ENCODE peak calls at places on chromosomes 5 and 9, in ten cellular contexts. I is neuronal stem cell, R is brain microvascular endothelial cell, L is thyroid gland, F is mucosa of descending colon, B is left ventricle myocardium inferior, W is A549, J is astrocyte of the spinal cord, Z is Peyer's patch, M is H7. S is an unnamed sample.

GRCh38 chr5:93715776-93716175 is 25.6 kb downstream of the POU5F2 start:
- DNase-seq in I (no peak), R (no peak), L (no peak), F (no peak), B (no peak), W (no peak), J (no peak), Z (no peak), M (no peak), S (no peak)

GRCh38 chr9:93931905-93932304 is 23.2 kb downstream of the BARX1 start:
- DNase-seq in I (no peak), R (no peak), L (no peak), F (no peak), B (no peak), W (no peak), J (no peak), Z (no peak), M (no peak), S (no peak)

GRCh38 chr5:95111141-95111540 is 173.8 kb downstream of the MCTP1 start:
- DNase-seq in I (no peak), R (no peak), L (no peak), F (no peak), B (no peak), W (no peak), J (no peak), Z (no peak), M (no peak), S (no peak)

GRCh38 chr5:167844173-167844572 is 447.3 kb upstream of the WWC1 start:
- DNase-seq in I (no peak), R (no peak), L (no peak), F (no peak), B (no peak), W (no peak), J (no peak), Z (no peak), M (no peak), S (no peak)

GRCh38 chr9:133443982-133444381 is 15.8 kb upstream of the CACFD1 start:
- DNase-seq in I (no peak), R (peak; percentile 27), L (no peak), F (no peak), B (no peak), W (no peak), J (no peak), Z (no peak), M (no peak), S (no peak)

GRCh38 chr9:73269430-73270101 is 117.9 kb downstream of the ANXA1 start:
- DNase-seq in I (no peak), R (no peak), L (no peak), F (no peak), B (no peak), W (peak; percentile 3), J (peak; percentile 58), Z (no peak), M (no peak), S (peak; percentile 33)

GRCh38 chr9:81772144-81772543 is 82.8 kb upstream of the TLE1 start:
- DNase-seq in I (no peak), R (no peak), L (no peak), F (no peak), B (no peak), W (no peak), J (peak; percentile 43), Z (no peak), M (no peak), S (peak; percentile 19)

GRCh38 chr9:35945341-35946018 is 12.5 kb downstream of the OR2S2 start:
- DNase-seq in I (peak; percentile 57), R (peak; percentile 60), L (peak; percentile 90), F (peak; percentile 87), B (peak; percentile 85), W (peak; percentile 94), J (peak; percentile 85), Z (peak; percentile 91), M (peak; percentile 77), S (peak; percentile 87)

GRCh38 chr5:58149750-58150149 is 310.1 kb downstream of the PLK2 start:
- DNase-seq in I (no peak), R (no peak), L (peak; percentile 5), F (no peak), B (no peak), W (no peak), J (no peak), Z (no peak), M (no peak), S (no peak)

GRCh38 chr9:88460583-88461332 is 72.5 kb downstream of the SPIN1 start:
- DNase-seq in I (peak; percentile 61), R (no peak), L (no peak), F (no peak), B (no peak), W (no peak), J (no peak), Z (no peak), M (no peak), S (no peak)

GRCh38 chr9:127931092-127931881 is 710 bp upstream of the PIP5KL1 start:
- DNase-seq in I (no peak), R (peak; percentile 84), L (peak; percentile 44), F (no peak), B (no peak), W (peak; percentile 77), J (peak; percentile 80), Z (no peak), M (no peak), S (peak; percentile 72)

GRCh38 chr9:133458643-133459312 is 1.0 kb upstream of the CACFD1 start:
- DNase-seq in I (no peak), R (no peak), L (no peak), F (no peak), B (no peak), W (no peak), J (no peak), Z (no peak), M (no peak), S (no peak)

GRCh38 chr5:67416986-67417385 is 220.4 kb upstream of the CD180 start:
- DNase-seq in I (no peak), R (no peak), L (no peak), F (no peak), B (no peak), W (no peak), J (no peak), Z (no peak), M (no peak), S (no peak)

GRCh38 chr5:139658928-139659667 is 10.9 kb downstream of the CXXC5 start:
- DNase-seq in I (no peak), R (peak; percentile 63), L (peak; percentile 76), F (peak; percentile 58), B (peak; percentile 59), W (no peak), J (peak; percentile 82), Z (no peak), M (peak; percentile 82), S (peak; percentile 73)
- H3K4me3 ChIP-seq in I (no peak overlapping the region), R (peak overlapping the region; percentile 20), L (no peak overlapping the region), F (no peak overlapping the region), B (peak overlapping the region; percentile 55), W (peak overlapping the region; percentile 31), J (peak overlapping the region; percentile 16), Z (no peak overlapping the region), M (no peak overlapping the region), S (peak overlapping the region; percentile 57)

DNA sequence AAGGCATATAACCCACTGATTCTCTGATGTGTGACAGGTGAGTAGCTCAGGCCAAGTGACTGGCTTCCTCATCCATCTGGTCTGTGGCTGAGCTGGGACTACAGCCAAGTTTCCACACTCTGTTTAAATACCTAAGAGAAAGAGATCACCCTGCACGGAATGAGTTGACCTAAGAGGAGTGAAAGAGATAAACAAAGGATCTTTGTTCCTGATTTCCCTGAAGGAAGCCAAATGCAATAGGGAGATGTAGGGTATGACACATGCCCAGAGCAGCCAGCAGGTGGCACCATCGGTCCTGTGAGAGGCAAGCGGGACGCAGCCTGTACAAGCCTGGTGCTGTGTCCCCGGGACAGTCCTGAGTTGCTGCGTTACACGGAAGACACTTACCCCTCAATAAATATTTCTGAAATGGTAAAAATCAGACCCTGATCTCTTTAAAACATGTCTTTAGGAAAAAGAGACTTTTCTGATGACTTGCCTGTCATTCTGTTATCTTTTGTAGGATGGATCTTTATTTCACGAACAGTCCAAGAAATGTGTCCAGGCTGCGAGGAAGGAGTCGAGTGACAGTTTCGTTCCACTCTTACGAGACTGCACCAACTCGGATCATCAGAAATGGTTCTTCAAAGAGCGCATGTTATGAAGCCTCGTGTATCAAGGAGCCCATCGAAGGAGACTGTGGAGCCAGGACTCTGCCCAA is 41.1 kb downstream of the GALNT12 start:
- DNase-seq in I (peak; percentile 84), R (peak; percentile 83), L (peak; percentile 93), F (peak; percentile 94), B (peak; percentile 91), W (peak; percentile 83), J (peak; percentile 85), Z (peak; percentile 94), M (peak; percentile 82), S (peak; percentile 92)
- H3K4me3 ChIP-seq in I (no peak overlapping the region), R (peak overlapping the region; percentile 4), L (no peak overlapping the region), F (no peak overlapping the region), B (peak overlapping the region; percentile 61), W (no peak overlapping the region), J (peak overlapping the region; percentile 21), Z (no peak overlapping the region), M (no peak overlapping the region), S (no peak overlapping the region)

DNA sequence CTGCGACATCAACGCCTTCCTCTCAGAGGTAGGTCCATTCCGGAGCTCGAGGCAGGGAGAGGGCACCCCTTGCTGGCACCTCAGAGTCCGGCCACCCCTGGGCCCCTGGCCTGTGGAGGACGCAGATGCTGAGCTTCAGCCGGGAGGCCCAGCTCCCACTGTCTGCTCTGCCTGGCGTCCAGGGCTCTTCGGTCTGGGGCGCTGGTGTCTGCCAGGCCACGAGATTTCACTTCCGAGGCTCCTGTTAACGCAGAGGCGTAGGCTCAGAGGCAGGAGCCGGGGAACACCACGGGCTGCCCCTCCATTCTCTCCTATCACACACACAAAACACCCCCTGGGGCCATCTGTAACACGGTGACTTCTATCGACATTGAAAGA is 8.3 kb upstream of the SLC6A18 start:
- DNase-seq in I (no peak), R (no peak), L (no peak), F (no peak), B (no peak), W (no peak), J (no peak), Z (no peak), M (no peak), S (no peak)
- H3K4me3 ChIP-seq in I (no peak overlapping the region), R (no peak overlapping the region), L (no peak overlapping the region), F (no peak overlapping the region), B (no peak overlapping the region), W (no peak overlapping the region), J (no peak overlapping the region), Z (no peak overlapping the region), M (no peak overlapping the region), S (no peak overlapping the region)

GRCh38 chr5:178114325-178115135 is 1.2 kb downstream of the N4BP3 start:
- DNase-seq in I (peak; percentile 40), R (no peak), L (no peak), F (peak; percentile 68), B (no peak), W (no peak), J (no peak), Z (peak; percentile 67), M (no peak), S (no peak)

GRCh38 chr5:178115136-178115834 is 2.0 kb downstream of the N4BP3 start:
- DNase-seq in I (peak; percentile 77), R (no peak), L (no peak), F (no peak), B (no peak), W (no peak), J (no peak), Z (no peak), M (peak; percentile 91), S (no peak)

GRCh38 chr5:178117911-178118310 is 4.6 kb downstream of the N4BP3 start:
- DNase-seq in I (no peak), R (no peak), L (no peak), F (no peak), B (no peak), W (no peak), J (no peak), Z (peak; percentile 58), M (peak; percentile 26), S (no peak)

GRCh38 chr5:178116406-178116885 is 3.1 kb downstream of the N4BP3 start:
- DNase-seq in I (no peak), R (no peak), L (no peak), F (no peak), B (no peak), W (no peak), J (no peak), Z (peak; percentile 89), M (no peak), S (no peak)

GRCh38 chr5:178115835-178116405 is 2.6 kb downstream of the N4BP3 start:
- DNase-seq in I (peak; percentile 74), R (no peak), L (no peak), F (no peak), B (no peak), W (no peak), J (no peak), Z (no peak), M (peak; percentile 78), S (no peak)
- H3K4me3 ChIP-seq in I (peak overlapping the region; percentile 17), R (no peak overlapping the region), L (no peak overlapping the region), F (no peak overlapping the region), B (peak overlapping the region; percentile 72), W (no peak overlapping the region), J (no peak overlapping the region), Z (no peak overlapping the region), M (peak overlapping the region; percentile 27), S (no peak overlapping the region)

S was measured in fibroblast of the aortic adventitia.